ENCODE peak calls at places on chromosomes 11 and 22, in six cellular contexts. H is EL; I is suprapubic skin; S is T1000; Z is activated effector memory CD4-positive, alpha-beta T cell treated with Interleukin-2 at 50 U/mL for 16 hours; B is activated gamma-delta T cell. N is an unnamed sample.
A peak's percentile ranks its signal among the peaks of the same experiment; 100 is the strongest.

GRCh38 chr22:17368727-17369552 is at the start of gene CECR2:
- DNase-seq in I (peak; percentile 74), Z (no peak), B (no peak), S (no peak), H (no peak), N (peak; percentile 27)

GRCh38 chr22:32355760-32356159 is 1.9 kb upstream of the RFPL3 start:
- DNase-seq in Z (no peak), I (no peak), B (no peak), H (no peak), S (no peak), N (peak; percentile 34)

GRCh38 chr11:9656864-9657263 is 7.0 kb upstream of the SWAP70 start:
- DNase-seq in B (no peak), S (no peak), Z (no peak), H (no peak), I (no peak), N (peak; percentile 14)

GRCh38 chr11:110087820-110088534 is 5.2 kb upstream of the ZC3H12C start:
- DNase-seq in B (no peak), I (no peak), S (no peak), Z (no peak), H (peak; percentile 74), N (no peak)

GRCh38 chr11:81963018-81963417 is 770.6 kb downstream of the FAM181B start:
- DNase-seq in I (no peak), Z (no peak), B (no peak), H (no peak), S (no peak), N (peak; percentile 18)

GRCh38 chr22:25362215-25362882 is 142.9 kb downstream of the CRYBB2 start:
- DNase-seq in H (peak; percentile 50), Z (peak; percentile 42), S (no peak), B (no peak), I (peak; percentile 66), N (peak; percentile 30)

GRCh38 chr11:96341237-96342130 is 1.5 kb downstream of the MAML2 start:
- DNase-seq in I (no peak), Z (peak; percentile 58), S (no peak), B (peak; percentile 55), H (peak; percentile 64), N (no peak)

GRCh38 chr11:70717961-70718595 is 319.7 kb downstream of the CTTN start:
- DNase-seq in H (no peak), I (no peak), Z (no peak), B (no peak), S (peak; percentile 46), N (peak; percentile 8)

GRCh38 chr22:48659393-48659792 is 1168.3 kb downstream of the BRD1 start:
- DNase-seq in Z (no peak), H (no peak), I (no peak), B (no peak), S (no peak), N (no peak)

GRCh38 chr11:71459076-71459766 is 6.2 kb downstream of the NADSYN1 start:
- DNase-seq in Z (no peak), B (no peak), S (no peak), H (no peak), I (no peak), N (peak; percentile 34)

GRCh38 chr11:31783264-31783663 is 27.9 kb downstream of the PAX6 start:
- DNase-seq in I (no peak), B (no peak), H (no peak), Z (no peak), S (no peak), N (no peak)

GRCh38 chr11:45532552-45532951 is 132.9 kb downstream of the CHST1 start:
- DNase-seq in H (no peak), Z (no peak), S (no peak), I (no peak), B (no peak), N (no peak)

GRCh38 chr11:59899532-59899931 is 20.9 kb downstream of the OOSP3 start:
- DNase-seq in H (peak; percentile 78), Z (no peak), I (no peak), S (no peak), B (no peak), N (no peak)

N was measured in trophoblast cell.